ENCODE peak calls at places on chromosome 7, in ten cellular contexts. X is H7, H is activated gamma-delta T cell, B is D721Med, Z is fibroblast of the aortic adventitia, Y is HS-5, I is sciatic nerve, R is GM10248, J is WTC11, O is HCT116. N is an unnamed sample.

GRCh38 chr7:111238891-111239290 is 148.0 kb downstream of the LRRN3 start:
- DNase-seq in Z (peak; percentile 69), H (no peak), J (no peak), I (no peak), X (no peak), O (no peak), Y (no peak), B (no peak), R (no peak), N (no peak)

GRCh38 chr7:158051372-158051760 is 536.3 kb downstream of the PTPRN2 start:
- DNase-seq in H (no peak), X (no peak), Z (no peak), Y (no peak), R (no peak), J (no peak), B (no peak), O (no peak), I (peak; percentile 23), N (peak; percentile 33)

GRCh38 chr7:73770002-73770859 is at the start of gene CLDN3:
- DNase-seq in I (peak; percentile 49), B (peak; percentile 60), X (peak; percentile 97), O (peak; percentile 73), R (peak; percentile 50), Z (no peak), J (peak; percentile 93), Y (no peak), H (no peak), N (peak; percentile 95)

GRCh38 chr7:2247141-2247985 is 5.3 kb downstream of the NUDT1 start:
- DNase-seq in Z (peak; percentile 15), O (no peak), I (no peak), H (no peak), X (peak; percentile 97), Y (no peak), R (peak; percentile 68), J (peak; percentile 84), B (peak; percentile 74), N (no peak)

GRCh38 chr7:135205850-135206249 is 5.5 kb downstream of the WDR91 start:
- DNase-seq in J (no peak), Y (no peak), B (no peak), Z (no peak), R (no peak), H (no peak), X (no peak), I (no peak), O (no peak), N (no peak)

GRCh38 chr7:151431281-151431767 is 8.6 kb downstream of the CRYGN start:
- DNase-seq in O (no peak), B (no peak), X (peak; percentile 52), Y (no peak), H (no peak), J (no peak), I (no peak), R (no peak), Z (no peak), N (peak; percentile 35)

GRCh38 chr7:82481499-82482097 is 38.0 kb upstream of the CACNA2D1 start:
- DNase-seq in J (no peak), R (peak; percentile 22), B (peak; percentile 33), H (no peak), I (no peak), Z (peak; percentile 62), O (peak; percentile 12), Y (peak; percentile 2), X (no peak), N (no peak)

GRCh38 chr7:157469181-157470016 is 132.6 kb downstream of the DNAJB6 start:
- DNase-seq in H (no peak), R (no peak), Y (no peak), Z (no peak), B (no peak), O (no peak), I (no peak), X (peak; percentile 53), J (no peak), N (no peak)

GRCh38 chr7:156944876-156945275 is 4.6 kb upstream of the NOM1 start:
- DNase-seq in R (no peak), O (no peak), Z (no peak), Y (no peak), H (no peak), I (no peak), X (peak; percentile 77), B (no peak), J (peak; percentile 30), N (no peak)

GRCh38 chr7:151936207-151936606 is 20.0 kb upstream of the GALNTL5 start:
- DNase-seq in J (no peak), R (peak; percentile 57), B (no peak), Y (no peak), Z (no peak), H (no peak), O (no peak), X (no peak), I (no peak), N (no peak)

GRCh38 chr7:74282748-74283459 is 6.3 kb upstream of the CLIP2 start:
- DNase-seq in Z (no peak), I (no peak), B (no peak), O (no peak), H (no peak), X (peak; percentile 57), J (peak; percentile 46), R (no peak), Y (no peak), N (no peak)

GRCh38 chr7:119826547-119826946 is 446.4 kb upstream of the KCND2 start:
- DNase-seq in I (no peak), Y (no peak), O (no peak), B (no peak), J (no peak), X (no peak), H (no peak), Z (no peak), R (no peak), N (no peak)

GRCh38 chr7:74575083-74575803 is 82.3 kb upstream of the GTF2I start:
- DNase-seq in Y (no peak), O (no peak), X (no peak), H (no peak), B (no peak), R (no peak), Z (peak; percentile 63), I (no peak), J (no peak), N (peak; percentile 75)

GRCh38 chr7:46387646-46388045 is 466.6 kb upstream of the IGFBP3 start:
- DNase-seq in H (no peak), X (no peak), O (no peak), R (no peak), B (no peak), J (no peak), I (no peak), Z (peak; percentile 66), Y (peak; percentile 76), N (no peak)

GRCh38 chr7:140653319-140654108 is 12.9 kb upstream of the DENND2A start:
- DNase-seq in B (no peak), R (peak; percentile 49), Z (peak; percentile 89), O (peak; percentile 65), X (peak; percentile 85), J (peak; percentile 66), I (peak; percentile 74), Y (no peak), H (no peak), N (peak; percentile 61)

GRCh38 chr7:107147464-107148214 is 21.2 kb upstream of the HBP1 start:
- DNase-seq in Y (no peak), Z (peak; percentile 62), H (no peak), J (peak; percentile 27), X (peak; percentile 19), B (no peak), O (peak; percentile 34), R (peak; percentile 35), I (no peak), N (no peak)

GRCh38 chr7:132713893-132714292 is 137.6 kb upstream of the PLXNA4 start:
- DNase-seq in B (no peak), Z (no peak), O (no peak), J (no peak), X (no peak), R (no peak), Y (no peak), I (no peak), H (no peak), N (no peak)

GRCh38 chr7:28488061-28488791 is 75.9 kb downstream of the CREB5 start:
- DNase-seq in H (no peak), J (no peak), R (no peak), I (no peak), Y (no peak), B (no peak), X (peak; percentile 17), O (no peak), Z (no peak), N (no peak)

GRCh38 chr7:139043823-139044812 is 8.3 kb upstream of the ZC3HAV1L start:
- DNase-seq in R (no peak), I (no peak), Z (no peak), O (no peak), J (no peak), B (no peak), Y (no peak), H (peak; percentile 46), X (no peak), N (no peak)

GRCh38 chr7:131196808-131197207 is 130.9 kb upstream of the MKLN1 start:
- DNase-seq in H (no peak), X (no peak), O (no peak), Y (no peak), B (no peak), R (no peak), J (no peak), Z (peak; percentile 47), I (no peak), N (no peak)

GRCh38 chr7:43137811-43138210 is 25.4 kb downstream of the HECW1 start:
- DNase-seq in B (no peak), R (no peak), O (no peak), J (no peak), Y (no peak), I (no peak), H (no peak), X (no peak), Z (no peak), N (no peak)

N was measured in upper lobe of right lung.